ENCODE peak calls at places on chromosome 14, in nine cellular contexts. X, A, Z, H, Q, V, K, S and C are unnamed samples.

GRCh38 chr14:65991124-65991523 is 495.0 kb upstream of the CCDC196 start:
- DNase-seq in S (no peak), H (no peak), V (no peak), K (no peak), X (no peak), Z (no peak), A (no peak), Q (no peak), C (peak)

GRCh38 chr14:51453869-51454268 is 197.8 kb upstream of the FRMD6 start:
- DNase-seq in Q (no peak), S (no peak), H (no peak), K (peak), V (no peak), Z (no peak), A (no peak), X (no peak), C (no peak)

GRCh38 chr14:51596473-51596870 is 55.2 kb upstream of the FRMD6 start:
- DNase-seq in A (no peak), Q (no peak), Z (no peak), S (no peak), K (no peak), X (no peak), H (peak), V (no peak), C (no peak)

GRCh38 chr14:104103061-104104005 is 17.8 kb downstream of the ASPG start:
- DNase-seq in Q (no peak), H (no peak), K (no peak), V (no peak), Z (no peak), X (no peak), A (no peak), S (no peak), C (no peak)

GRCh38 chr14:89805501-89805900 is 149.0 kb downstream of the EFCAB11 start:
- DNase-seq in Q (no peak), X (no peak), H (peak), A (no peak), S (no peak), K (no peak), Z (no peak), V (no peak), C (no peak)

GRCh38 chr14:67971627-67972625 is 152.3 kb downstream of the RAD51B start:
- DNase-seq in K (peak), V (no peak), H (no peak), Z (no peak), X (no peak), S (no peak), Q (no peak), A (no peak), C (no peak)

GRCh38 chr14:73245401-73246325 is 8.4 kb downstream of the PAPLN start:
- DNase-seq in Q (no peak), V (peak), A (peak), X (peak), S (peak), H (no peak), Z (peak), K (no peak), C (peak)

GRCh38 chr14:103108749-103109207 is 14.3 kb downstream of the EXOC3L4 start:
- DNase-seq in H (no peak), A (peak), K (peak), S (no peak), V (no peak), Q (no peak), Z (no peak), X (no peak), C (peak)

GRCh38 chr14:26917086-26917485 is 319.3 kb upstream of the NOVA1 start:
- DNase-seq in S (peak), A (peak), X (no peak), V (no peak), Z (no peak), Q (no peak), K (peak), H (no peak), C (no peak)

GRCh38 chr14:32370720-32371119 is 41.6 kb downstream of the AKAP6 start:
- DNase-seq in A (peak), X (no peak), V (no peak), Q (no peak), S (peak), K (peak), H (no peak), Z (no peak), C (no peak)

GRCh38 chr14:45526715-45527549 is 273.9 kb upstream of the MIS18BP1 start:
- DNase-seq in V (no peak), S (no peak), H (peak), K (peak), X (no peak), Q (peak), A (peak), Z (no peak), C (peak)

GRCh38 chr14:71365305-71365865 is 458.1 kb downstream of the PCNX1 start:
- DNase-seq in H (no peak), Z (no peak), V (no peak), A (no peak), S (no peak), Q (no peak), K (no peak), X (no peak), C (no peak)

GRCh38 chr14:104652386-104652785 is 37.0 kb upstream of the INF2 start:
- DNase-seq in K (no peak), H (no peak), Z (no peak), V (no peak), A (no peak), Q (no peak), S (no peak), X (no peak), C (no peak)

GRCh38 chr14:59342516-59343484 is 122.4 kb downstream of the GPR135 start:
- DNase-seq in Q (no peak), H (no peak), V (no peak), A (no peak), S (no peak), Z (no peak), K (no peak), X (no peak), C (no peak)

GRCh38 chr14:53741379-53742225 is 215.0 kb downstream of the BMP4 start:
- DNase-seq in V (no peak), Q (no peak), K (no peak), A (no peak), H (no peak), Z (no peak), X (no peak), S (no peak), C (no peak)

GRCh38 chr14:92507174-92507768 is 6.3 kb upstream of the RIN3 start:
- DNase-seq in Z (no peak), K (no peak), S (no peak), H (no peak), A (no peak), Q (no peak), X (no peak), V (no peak), C (peak)

GRCh38 chr14:25371053-25371452 is 321.1 kb upstream of the STXBP6 start:
- DNase-seq in S (no peak), H (no peak), K (no peak), A (no peak), X (no peak), Z (no peak), Q (no peak), V (no peak), C (no peak)

GRCh38 chr14:45112886-45113772 is 21.2 kb downstream of the FKBP3 start:
- DNase-seq in H (peak), K (peak), X (no peak), Q (no peak), A (no peak), S (peak), V (no peak), Z (no peak), C (no peak)

GRCh38 chr14:23623962-23624361 is 12.2 kb upstream of the DHRS2 start:
- DNase-seq in V (no peak), S (no peak), K (no peak), Q (no peak), H (no peak), A (no peak), X (no peak), Z (no peak), C (no peak)

GRCh38 chr14:78530078-78530477 is 359.9 kb downstream of the NRXN3 start:
- DNase-seq in H (peak), Z (no peak), K (peak), X (no peak), A (peak), S (no peak), V (no peak), Q (peak), C (peak)

GRCh38 chr14:65006251-65006721 is 19.6 kb downstream of the FNTB start:
- DNase-seq in Z (no peak), X (no peak), Q (no peak), H (peak), K (peak), S (no peak), A (no peak), V (no peak), C (no peak)

GRCh38 chr14:22316473-22316872 is 272.6 kb downstream of the DAD1 start:
- DNase-seq in V (no peak), H (no peak), A (no peak), S (no peak), X (no peak), Q (no peak), Z (no peak), K (no peak), C (no peak)

GRCh38 chr14:100533647-100534485 is 53.4 kb downstream of the BEGAIN start:
- DNase-seq in K (peak), Q (peak), S (no peak), H (no peak), V (no peak), Z (no peak), A (peak), X (no peak), C (peak)

GRCh38 chr14:100887728-100888335 is 15.7 kb downstream of the RTL1 start:
- DNase-seq in X (no peak), Z (no peak), S (no peak), K (no peak), Q (no peak), A (no peak), H (no peak), V (no peak), C (no peak)

GRCh38 chr14:29926701-29927595 is 699 bp downstream of the PRKD1 start:
- DNase-seq in S (peak), K (peak), Q (peak), A (peak), X (no peak), V (no peak), H (peak), Z (no peak), C (peak)

GRCh38 chr14:24322672-24323071 is 11.4 kb downstream of the LTB4R start:
- DNase-seq in H (no peak), S (no peak), A (no peak), X (no peak), Q (no peak), Z (no peak), K (no peak), V (no peak), C (peak)

GRCh38 chr14:92953526-92953925 is 30.6 kb downstream of the CHGA start:
- DNase-seq in H (no peak), K (no peak), A (no peak), X (no peak), Z (no peak), S (no peak), Q (no peak), V (no peak), C (peak)

GRCh38 chr14:90905531-90905930 is 89.3 kb upstream of the TTC7B start:
- DNase-seq in H (no peak), X (no peak), Q (no peak), S (no peak), Z (no peak), A (no peak), K (no peak), V (no peak), C (no peak)

GRCh38 chr14:96059519-96060135 is 20.5 kb downstream of the C14orf132 start:
- DNase-seq in A (no peak), K (no peak), S (no peak), Q (peak), Z (no peak), V (no peak), X (no peak), H (no peak), C (no peak)

GRCh38 chr14:91570021-91570420 is 59.9 kb upstream of the PPP4R3A start:
- DNase-seq in Q (no peak), X (no peak), K (no peak), A (no peak), Z (no peak), H (no peak), V (no peak), S (no peak), C (no peak)

GRCh38 chr14:70652871-70653270 is 11.2 kb downstream of the TTC9 start:
- DNase-seq in V (no peak), S (no peak), X (no peak), Z (no peak), H (no peak), Q (no peak), A (no peak), K (peak), C (no peak)

GRCh38 chr14:64069634-64070359 is 217.0 kb downstream of the SYNE2 start:
- DNase-seq in V (no peak), H (no peak), A (no peak), Q (no peak), Z (no peak), X (no peak), S (no peak), K (no peak), C (no peak)

GRCh38 chr14:70809238-70810214 is at the start of gene MAP3K9:
- DNase-seq in X (peak), V (peak), H (peak), Z (peak), S (peak), A (peak), Q (peak), K (peak), C (peak)

GRCh38 chr14:55336161-55336560 is 64.9 kb downstream of the FBXO34 start:
- DNase-seq in H (peak), K (no peak), S (peak), V (peak), A (peak), X (peak), Q (no peak), Z (no peak), C (no peak)

GRCh38 chr14:100292301-100292775 is 13.9 kb downstream of the SLC25A29 start:
- DNase-seq in X (no peak), Q (no peak), Z (no peak), A (no peak), H (no peak), S (no peak), V (no peak), K (no peak), C (no peak)

GRCh38 chr14:75566752-75567151 is 11.7 kb upstream of the FLVCR2 start:
- DNase-seq in A (no peak), X (no peak), H (no peak), K (no peak), V (no peak), S (no peak), Z (no peak), Q (no peak), C (no peak)

GRCh38 chr14:65206448-65207096 is 104.3 kb upstream of the MAX start:
- DNase-seq in X (no peak), S (no peak), Q (no peak), K (peak), H (peak), Z (no peak), A (peak), V (no peak), C (no peak)

GRCh38 chr14:90697146-90697545 is 119.1 kb downstream of the TTC7B start:
- DNase-seq in Q (no peak), S (no peak), Z (no peak), X (no peak), A (no peak), H (no peak), V (no peak), K (no peak), C (no peak)

GRCh38 chr14:58258156-58258555 is 13.5 kb downstream of the PSMA3 start:
- DNase-seq in A (no peak), X (no peak), S (no peak), H (no peak), Q (no peak), Z (no peak), K (no peak), V (no peak), C (no peak)